ENCODE peak calls at places on chromosomes 7 and 10, in eight cellular contexts. One of them, this sample, is unnamed.

GRCh38 chr7:119482209-119482608 is 790.8 kb upstream of the KCND2 start:
- DNase-seq in foreskin fibroblast: no peak
- DNase-seq in NCI-H1092 treated with DMSO at 0.1 percent for 48 hours: peak
- DNase-seq in GM23248: peak
- DNase-seq in astrocyte: no peak
- DNase-seq in coronary artery: no peak
- DNase-seq in SJCRH30: peak
- DNase-seq in psoas muscle: no peak
- DNase-seq in this sample: no peak

GRCh38 chr10:6204063-6204340 is 1.3 kb downstream of the PFKFB3 start:
- DNase-seq in foreskin fibroblast: no peak
- DNase-seq in NCI-H1092 treated with DMSO at 0.1 percent for 48 hours: no peak
- DNase-seq in astrocyte: no peak
- DNase-seq in SJCRH30: no peak
- DNase-seq in psoas muscle: no peak
- DNase-seq in coronary artery: no peak
- DNase-seq in GM23248: peak
- DNase-seq in this sample: no peak

GRCh38 chr7:83984076-83984475 is 210.5 kb downstream of the SEMA3A start:
- DNase-seq in foreskin fibroblast: no peak
- DNase-seq in GM23248: no peak
- DNase-seq in SJCRH30: no peak
- DNase-seq in psoas muscle: no peak
- DNase-seq in coronary artery: no peak
- DNase-seq in NCI-H1092 treated with DMSO at 0.1 percent for 48 hours: no peak
- DNase-seq in astrocyte: no peak
- DNase-seq in this sample: no peak

GRCh38 chr10:12165992-12166775 is 29.5 kb downstream of the NUDT5 start:
- DNase-seq in psoas muscle: no peak
- DNase-seq in astrocyte: no peak
- DNase-seq in foreskin fibroblast: no peak
- DNase-seq in GM23248: no peak
- DNase-seq in NCI-H1092 treated with DMSO at 0.1 percent for 48 hours: no peak
- DNase-seq in coronary artery: no peak
- DNase-seq in SJCRH30: no peak
- DNase-seq in this sample: no peak

GRCh38 chr10:51047857-51048256 is 26.4 kb upstream of the PRKG1 start:
- DNase-seq in SJCRH30: no peak
- DNase-seq in psoas muscle: no peak
- DNase-seq in GM23248: peak
- DNase-seq in coronary artery: no peak
- DNase-seq in astrocyte: no peak
- DNase-seq in foreskin fibroblast: no peak
- DNase-seq in NCI-H1092 treated with DMSO at 0.1 percent for 48 hours: no peak
- DNase-seq in this sample: no peak

GRCh38 chr10:78339251-78339650 is 305.6 kb downstream of the RPS24 start:
- DNase-seq in SJCRH30: no peak
- DNase-seq in NCI-H1092 treated with DMSO at 0.1 percent for 48 hours: no peak
- DNase-seq in coronary artery: peak
- DNase-seq in GM23248: no peak
- DNase-seq in foreskin fibroblast: no peak
- DNase-seq in astrocyte: no peak
- DNase-seq in psoas muscle: no peak
- DNase-seq in this sample: no peak

GRCh38 chr7:5678295-5679046 is 103.0 kb downstream of the RNF216 start:
- DNase-seq in astrocyte: no peak
- DNase-seq in GM23248: no peak
- DNase-seq in coronary artery: no peak
- DNase-seq in SJCRH30: no peak
- DNase-seq in psoas muscle: no peak
- DNase-seq in NCI-H1092 treated with DMSO at 0.1 percent for 48 hours: no peak
- DNase-seq in foreskin fibroblast: no peak
- DNase-seq in this sample: no peak

GRCh38 chr7:66930341-66930740 is 9.3 kb downstream of the TMEM248 start:
- DNase-seq in SJCRH30: peak
- DNase-seq in coronary artery: no peak
- DNase-seq in foreskin fibroblast: no peak
- DNase-seq in NCI-H1092 treated with DMSO at 0.1 percent for 48 hours: no peak
- DNase-seq in GM23248: peak
- DNase-seq in astrocyte: peak
- DNase-seq in psoas muscle: no peak
- DNase-seq in this sample: no peak

GRCh38 chr10:34124522-34125035 is 690.5 kb downstream of the PARD3 start:
- DNase-seq in SJCRH30: no peak
- DNase-seq in astrocyte: peak
- DNase-seq in GM23248: peak
- DNase-seq in coronary artery: no peak
- DNase-seq in NCI-H1092 treated with DMSO at 0.1 percent for 48 hours: no peak
- DNase-seq in psoas muscle: peak
- DNase-seq in foreskin fibroblast: peak
- DNase-seq in this sample: peak

GRCh38 chr10:44253769-44254462 is 131.0 kb downstream of the CXCL12 start:
- DNase-seq in foreskin fibroblast: peak
- DNase-seq in GM23248: peak
- DNase-seq in NCI-H1092 treated with DMSO at 0.1 percent for 48 hours: no peak
- DNase-seq in coronary artery: no peak
- DNase-seq in psoas muscle: peak
- DNase-seq in astrocyte: peak
- DNase-seq in SJCRH30: no peak
- DNase-seq in this sample: peak

GRCh38 chr10:30625110-30625509 is 4.4 kb downstream of the LYZL2 start:
- DNase-seq in GM23248: peak
- DNase-seq in foreskin fibroblast: peak
- DNase-seq in coronary artery: no peak
- DNase-seq in astrocyte: peak
- DNase-seq in psoas muscle: no peak
- DNase-seq in SJCRH30: no peak
- DNase-seq in NCI-H1092 treated with DMSO at 0.1 percent for 48 hours: no peak
- DNase-seq in this sample: no peak

GRCh38 chr10:89022734-89023133 is 32.1 kb downstream of the FAS start:
- DNase-seq in GM23248: peak
- DNase-seq in psoas muscle: no peak
- DNase-seq in astrocyte: no peak
- DNase-seq in foreskin fibroblast: no peak
- DNase-seq in NCI-H1092 treated with DMSO at 0.1 percent for 48 hours: no peak
- DNase-seq in coronary artery: no peak
- DNase-seq in SJCRH30: no peak
- DNase-seq in this sample: no peak

GRCh38 chr10:58698777-58699356 is 186.2 kb downstream of the BICC1 start:
- DNase-seq in foreskin fibroblast: peak
- DNase-seq in GM23248: peak
- DNase-seq in psoas muscle: no peak
- DNase-seq in coronary artery: no peak
- DNase-seq in SJCRH30: no peak
- DNase-seq in NCI-H1092 treated with DMSO at 0.1 percent for 48 hours: no peak
- DNase-seq in astrocyte: no peak
- DNase-seq in this sample: no peak